ENCODE peak calls at places on chromosomes 3 and 15, in six cellular contexts. One of them, this sample, is unnamed. For H3K4me1, the result is how much of the 10 kb centered on the place peaks cover.

GRCh38 chr3:194275721-194276120 is 75.4 kb downstream of the CPN2 start:
- DNase-seq in ovary: peak
- DNase-seq in cardiac muscle cell: no peak
- DNase-seq in tibial nerve: no peak
- DNase-seq in colonic mucosa: no peak
- DNase-seq in fibroblast of lung: no peak
- DNase-seq in this sample: peak

GRCh38 chr3:81545572-81545971 is 215.9 kb downstream of the GBE1 start:
- DNase-seq in ovary: no peak
- DNase-seq in cardiac muscle cell: peak
- DNase-seq in tibial nerve: no peak
- DNase-seq in colonic mucosa: no peak
- DNase-seq in fibroblast of lung: no peak
- DNase-seq in this sample: no peak

GRCh38 chr3:61448378-61448777 is 113.0 kb upstream of the PTPRG start:
- DNase-seq in ovary: no peak
- DNase-seq in cardiac muscle cell: peak
- DNase-seq in tibial nerve: no peak
- DNase-seq in colonic mucosa: no peak
- DNase-seq in fibroblast of lung: no peak
- DNase-seq in this sample: no peak

GRCh38 chr3:58994746-58995330 is 55.0 kb downstream of the CFAP20DC start:
- DNase-seq in ovary: no peak
- DNase-seq in cardiac muscle cell: peak
- DNase-seq in tibial nerve: no peak
- DNase-seq in colonic mucosa: peak
- DNase-seq in fibroblast of lung: peak
- DNase-seq in this sample: no peak

GRCh38 chr3:113021471-113021870 is 30.7 kb downstream of the GTPBP8 start:
- DNase-seq in ovary: no peak
- DNase-seq in cardiac muscle cell: no peak
- DNase-seq in tibial nerve: no peak
- DNase-seq in colonic mucosa: no peak
- DNase-seq in fibroblast of lung: no peak
- DNase-seq in this sample: no peak

GRCh38 chr15:44015555-44015954 is 179.5 kb downstream of the FRMD5 start:
- DNase-seq in ovary: no peak
- DNase-seq in cardiac muscle cell: peak
- DNase-seq in tibial nerve: no peak
- DNase-seq in colonic mucosa: no peak
- DNase-seq in fibroblast of lung: peak
- DNase-seq in this sample: no peak

GRCh38 chr3:127423856-127424765 is 136.3 kb upstream of the PRR20G start:
- DNase-seq in ovary: no peak
- DNase-seq in cardiac muscle cell: no peak
- DNase-seq in tibial nerve: no peak
- DNase-seq in colonic mucosa: peak
- DNase-seq in fibroblast of lung: no peak
- DNase-seq in this sample: no peak

GRCh38 chr3:29385056-29385455 is 104.2 kb downstream of the RBMS3 start:
- DNase-seq in ovary: no peak
- DNase-seq in cardiac muscle cell: peak
- DNase-seq in tibial nerve: no peak
- DNase-seq in colonic mucosa: no peak
- DNase-seq in fibroblast of lung: peak
- DNase-seq in this sample: no peak

GRCh38 chr15:74790080-74790916 is 8.4 kb downstream of the CSK start:
- DNase-seq in ovary: peak
- DNase-seq in cardiac muscle cell: peak
- DNase-seq in tibial nerve: peak
- DNase-seq in colonic mucosa: peak
- DNase-seq in fibroblast of lung: peak
- DNase-seq in this sample: no peak

GRCh38 chr3:57331078-57331477 is 38.6 kb upstream of the ASB14 start:
- DNase-seq in ovary: no peak
- DNase-seq in cardiac muscle cell: no peak
- DNase-seq in tibial nerve: no peak
- DNase-seq in colonic mucosa: no peak
- DNase-seq in fibroblast of lung: no peak
- DNase-seq in this sample: no peak

GRCh38 chr3:106068795-106069194 is 200.0 kb upstream of the CBLB start:
- DNase-seq in ovary: peak
- DNase-seq in cardiac muscle cell: peak
- DNase-seq in tibial nerve: no peak
- DNase-seq in colonic mucosa: no peak
- DNase-seq in fibroblast of lung: no peak
- DNase-seq in this sample: no peak

GRCh38 chr3:10420745-10421475 is 84.5 kb downstream of the ATP2B2 start:
- DNase-seq in ovary: no peak
- DNase-seq in cardiac muscle cell: no peak
- DNase-seq in tibial nerve: no peak
- DNase-seq in colonic mucosa: no peak
- DNase-seq in fibroblast of lung: no peak
- DNase-seq in this sample: no peak

GRCh38 chr3:45499529-45499928 is 95.0 kb upstream of the LIMD1 start:
- DNase-seq in ovary: no peak
- DNase-seq in cardiac muscle cell: peak
- DNase-seq in tibial nerve: no peak
- DNase-seq in colonic mucosa: no peak
- DNase-seq in fibroblast of lung: peak
- DNase-seq in this sample: no peak

GRCh38 chr15:64006642-64007041 is 39.6 kb downstream of the DAPK2 start:
- DNase-seq in ovary: no peak
- DNase-seq in cardiac muscle cell: no peak
- DNase-seq in tibial nerve: no peak
- DNase-seq in colonic mucosa: peak
- DNase-seq in fibroblast of lung: no peak
- DNase-seq in this sample: no peak

GRCh38 chr3:122918576-122919290 is 108.8 kb downstream of the SEMA5B start:
- DNase-seq in ovary: no peak
- DNase-seq in cardiac muscle cell: peak
- DNase-seq in tibial nerve: no peak
- DNase-seq in colonic mucosa: no peak
- DNase-seq in fibroblast of lung: peak
- DNase-seq in this sample: no peak

GRCh38 chr15:60865507-60865906 is 363.6 kb downstream of the RORA start:
- DNase-seq in ovary: no peak
- DNase-seq in cardiac muscle cell: peak
- DNase-seq in tibial nerve: no peak
- DNase-seq in colonic mucosa: no peak
- DNase-seq in fibroblast of lung: peak
- DNase-seq in this sample: no peak

DNA sequence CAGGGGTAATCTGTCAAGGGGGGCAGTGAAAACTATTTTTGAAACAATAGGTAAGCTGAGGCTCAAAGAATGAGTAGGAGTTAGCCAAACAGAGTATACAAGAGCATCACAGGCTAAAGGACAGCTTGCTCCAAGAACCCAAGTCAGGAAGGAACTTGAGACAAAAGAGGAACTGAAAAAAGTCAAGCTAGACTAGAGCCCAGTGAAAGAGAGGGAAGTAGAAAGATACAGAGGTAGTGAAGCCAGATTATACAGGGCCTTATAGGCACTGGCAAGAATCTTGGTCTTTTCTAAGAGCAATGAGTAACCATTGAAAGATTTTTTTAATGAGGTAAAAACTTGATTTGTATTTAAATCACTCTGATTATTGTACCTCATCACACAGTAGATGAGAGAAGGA is 69.9 kb downstream of the FILIP1L start:
- DNase-seq in ovary: no peak
- DNase-seq in cardiac muscle cell: no peak
- DNase-seq in tibial nerve: no peak
- DNase-seq in colonic mucosa: no peak
- DNase-seq in fibroblast of lung: no peak
- DNase-seq in this sample: no peak
- H3K27ac ChIP-seq in ovary: no peak
- H3K27ac ChIP-seq in cardiac muscle cell: no peak
- H3K27ac ChIP-seq in tibial nerve: peak
- H3K27ac ChIP-seq in colonic mucosa: no peak
- H3K27ac ChIP-seq in fibroblast of lung: no peak
- H3K27ac ChIP-seq in this sample: peak

DNA sequence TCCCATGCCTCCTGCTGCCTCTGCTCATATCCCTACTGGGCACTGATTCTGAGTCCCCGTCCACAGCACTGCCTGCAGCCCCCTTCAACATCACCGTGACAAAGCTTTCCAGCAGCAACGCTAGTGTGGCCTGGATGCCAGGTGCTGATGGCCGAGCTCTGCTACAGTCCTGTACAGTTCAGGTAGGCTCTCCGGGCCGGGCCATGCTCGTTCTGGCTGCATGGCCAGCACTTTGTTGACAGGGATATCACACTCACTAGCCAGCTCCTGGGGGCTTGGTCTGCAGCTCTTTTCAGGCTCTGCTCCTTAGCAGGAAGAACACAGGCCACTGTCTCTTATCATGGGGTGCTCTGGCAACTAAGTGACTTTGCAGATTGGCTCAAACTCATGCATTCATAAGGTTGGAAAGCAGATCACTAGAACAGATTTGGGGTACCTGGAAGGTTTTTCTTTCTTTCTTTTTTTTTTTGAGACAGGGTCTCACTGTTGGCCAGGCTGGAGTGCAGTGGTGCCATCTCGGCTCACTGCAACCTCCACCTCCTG is 6.0 kb downstream of the TYRO3 start:
- DNase-seq in ovary: no peak
- DNase-seq in cardiac muscle cell: no peak
- DNase-seq in tibial nerve: no peak
- DNase-seq in colonic mucosa: no peak
- DNase-seq in fibroblast of lung: no peak
- DNase-seq in this sample: peak
- H3K4me3 ChIP-seq in ovary: no peak
- H3K4me3 ChIP-seq in cardiac muscle cell: no peak
- H3K4me3 ChIP-seq in tibial nerve: no peak
- H3K4me3 ChIP-seq in colonic mucosa: no peak
- H3K4me3 ChIP-seq in fibroblast of lung: no peak
- H3K4me3 ChIP-seq in this sample: no peak

DNA sequence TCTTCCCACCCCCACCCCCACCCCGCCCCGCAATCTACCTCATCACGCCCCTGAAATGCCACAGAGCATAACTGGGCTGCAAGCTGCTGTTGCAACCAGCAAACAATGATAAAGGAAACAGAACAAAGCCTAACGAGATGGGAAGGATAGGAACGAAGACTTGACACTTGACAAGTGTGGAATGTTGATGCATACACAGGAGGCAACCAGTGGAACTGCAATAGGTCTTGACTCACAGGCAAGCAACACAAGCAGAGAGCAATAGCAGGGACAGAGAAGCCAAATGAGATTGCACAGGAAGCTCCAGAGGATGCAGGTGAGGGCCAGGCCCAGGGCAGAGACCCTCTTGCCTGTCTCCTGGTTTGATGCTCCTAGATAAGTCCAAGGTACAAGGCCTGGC is 225.9 kb downstream of the IGSF11 start:
- DNase-seq in ovary: no peak
- DNase-seq in cardiac muscle cell: no peak
- DNase-seq in tibial nerve: no peak
- DNase-seq in colonic mucosa: no peak
- DNase-seq in fibroblast of lung: no peak
- DNase-seq in this sample: no peak
- H3K4me1 ChIP-seq in ovary: under half
- H3K4me1 ChIP-seq in cardiac muscle cell: under half
- H3K4me1 ChIP-seq in tibial nerve: under half
- H3K4me1 ChIP-seq in colonic mucosa: under half
- H3K4me1 ChIP-seq in fibroblast of lung: under half
- H3K4me1 ChIP-seq in this sample: under half

GRCh38 chr15:42178056-42178455 is 21.6 kb upstream of the PLA2G4F start:
- DNase-seq in ovary: no peak
- DNase-seq in cardiac muscle cell: no peak
- DNase-seq in tibial nerve: no peak
- DNase-seq in colonic mucosa: no peak
- DNase-seq in fibroblast of lung: no peak
- DNase-seq in this sample: no peak

GRCh38 chr15:42184313-42184712 is 23.8 kb downstream of the VPS39 start:
- DNase-seq in ovary: no peak
- DNase-seq in cardiac muscle cell: no peak
- DNase-seq in tibial nerve: no peak
- DNase-seq in colonic mucosa: no peak
- DNase-seq in fibroblast of lung: no peak
- DNase-seq in this sample: no peak

GRCh38 chr15:42182328-42182901 is 25.7 kb downstream of the VPS39 start:
- DNase-seq in ovary: no peak
- DNase-seq in cardiac muscle cell: no peak
- DNase-seq in tibial nerve: no peak
- DNase-seq in colonic mucosa: no peak
- DNase-seq in fibroblast of lung: no peak
- DNase-seq in this sample: no peak

GRCh38 chr15:42184736-42185135 is 23.4 kb downstream of the VPS39 start:
- DNase-seq in ovary: no peak
- DNase-seq in cardiac muscle cell: no peak
- DNase-seq in tibial nerve: no peak
- DNase-seq in colonic mucosa: no peak
- DNase-seq in fibroblast of lung: no peak
- DNase-seq in this sample: no peak

DNA sequence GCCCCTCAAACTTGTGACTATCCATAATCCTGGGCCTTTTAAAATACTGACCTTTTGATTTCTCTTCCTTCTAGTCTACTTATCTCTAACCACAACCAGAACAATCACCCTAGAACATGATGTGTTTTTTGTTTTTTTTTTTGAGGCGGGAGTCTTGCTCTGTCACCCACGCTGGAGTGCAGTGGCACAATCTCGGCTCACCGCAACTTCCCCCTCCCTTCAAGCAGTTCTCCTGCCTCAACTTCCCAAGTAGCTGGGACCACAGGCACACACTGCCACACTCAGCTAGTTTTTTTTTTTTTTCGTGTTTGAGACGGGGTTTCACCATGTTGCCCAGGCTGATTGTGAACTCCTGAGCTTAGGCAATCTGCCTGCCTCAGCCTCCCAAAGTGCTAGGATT is 25.1 kb downstream of the VPS39 start:
- DNase-seq in ovary: no peak
- DNase-seq in cardiac muscle cell: no peak
- DNase-seq in tibial nerve: no peak
- DNase-seq in colonic mucosa: no peak
- DNase-seq in fibroblast of lung: no peak
- DNase-seq in this sample: no peak
- H3K27ac ChIP-seq in ovary: no peak
- H3K27ac ChIP-seq in cardiac muscle cell: no peak
- H3K27ac ChIP-seq in tibial nerve: no peak
- H3K27ac ChIP-seq in colonic mucosa: no peak
- H3K27ac ChIP-seq in fibroblast of lung: no peak
- H3K27ac ChIP-seq in this sample: no peak

DNA sequence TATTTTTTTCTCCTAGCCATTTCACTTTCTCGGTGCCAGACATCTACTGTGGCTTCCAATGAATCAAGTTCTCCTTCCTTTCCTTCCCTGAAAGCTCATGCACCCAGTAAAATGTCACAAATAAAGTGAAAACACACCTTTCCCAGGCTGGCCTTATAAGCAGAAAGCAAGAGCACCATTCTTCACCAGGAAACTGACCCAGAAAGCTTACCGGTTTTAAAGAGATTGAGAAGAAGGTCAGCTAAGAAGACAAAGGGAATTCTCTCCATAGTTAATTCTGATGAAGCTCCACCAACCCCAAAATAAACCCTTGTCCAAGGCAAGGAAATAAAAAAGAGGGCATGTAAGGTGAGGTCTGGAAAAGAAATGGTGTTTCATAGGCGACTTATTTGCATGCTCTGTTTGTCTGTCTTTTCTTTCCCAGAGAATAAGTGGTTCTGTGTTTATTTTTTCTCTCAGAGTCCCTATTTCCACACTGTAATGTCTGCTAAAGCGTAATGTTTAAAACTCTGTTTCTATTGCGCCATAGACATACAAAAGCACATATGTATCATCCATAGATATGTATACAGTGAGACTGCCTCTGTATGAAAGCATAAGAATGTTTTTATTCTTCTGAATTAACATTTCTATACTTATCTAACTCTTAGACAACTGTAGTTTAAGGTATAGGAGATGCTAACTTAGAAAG is 2.8 kb downstream of the LSAMP start:
- DNase-seq in ovary: no peak
- DNase-seq in cardiac muscle cell: no peak
- DNase-seq in tibial nerve: no peak
- DNase-seq in colonic mucosa: no peak
- DNase-seq in fibroblast of lung: no peak
- DNase-seq in this sample: no peak
- H3K4me3 ChIP-seq in ovary: no peak
- H3K4me3 ChIP-seq in cardiac muscle cell: no peak
- H3K4me3 ChIP-seq in tibial nerve: no peak
- H3K4me3 ChIP-seq in colonic mucosa: no peak
- H3K4me3 ChIP-seq in fibroblast of lung: peak
- H3K4me3 ChIP-seq in this sample: no peak